ENCODE peak calls at places on chromosomes 11 and 22, in nine cellular contexts. J is Kasumi-1, M is Right ventricle myocardium superior, W is kidney, T is mesothelial cell of epicardium, L is HTR-8/SVneo, R is GM03348, N is T-helper 17 cell, O is amniotic stem cell. D is an unnamed sample.

GRCh38 chr11:128726464-128727139 is 32.7 kb downstream of the FLI1 start:
- DNase-seq in J (peak), M (no peak), W (no peak), T (no peak), L (no peak), R (no peak), N (no peak), O (no peak), D (peak)

GRCh38 chr11:68371176-68372041 is 59.0 kb downstream of the LRP5 start:
- DNase-seq in J (no peak), M (peak), W (peak), T (no peak), L (no peak), R (no peak), N (no peak), O (no peak), D (peak)

GRCh38 chr11:71103266-71103665 is 149.1 kb downstream of the SHANK2 start:
- DNase-seq in J (no peak), M (no peak), W (no peak), T (no peak), L (no peak), R (no peak), N (no peak), O (no peak), D (no peak)

GRCh38 chr11:101407324-101407723 is 176.5 kb downstream of the TRPC6 start:
- DNase-seq in J (no peak), M (no peak), W (no peak), T (no peak), L (no peak), R (peak), N (no peak), O (no peak), D (no peak)

GRCh38 chr11:34738237-34738636 is 117.3 kb downstream of the EHF start:
- DNase-seq in J (no peak), M (no peak), W (no peak), T (no peak), L (no peak), R (no peak), N (no peak), O (no peak), D (no peak)

GRCh38 chr11:9774591-9775392 is 110.9 kb downstream of the SWAP70 start:
- DNase-seq in J (no peak), M (no peak), W (no peak), T (no peak), L (no peak), R (peak), N (no peak), O (peak), D (no peak)

GRCh38 chr11:4881860-4882500 is at the start of gene OR51T1:
- DNase-seq in J (no peak), M (no peak), W (no peak), T (no peak), L (no peak), R (no peak), N (no peak), O (no peak), D (no peak)

GRCh38 chr11:83069441-83070043 is 2.2 kb downstream of the RAB30 start:
- DNase-seq in J (no peak), M (no peak), W (no peak), T (no peak), L (no peak), R (no peak), N (no peak), O (no peak), D (no peak)

GRCh38 chr22:19495562-19496323 is 16.0 kb downstream of the CDC45 start:
- DNase-seq in J (peak), M (no peak), W (no peak), T (no peak), L (no peak), R (no peak), N (no peak), O (no peak), D (no peak)